ENCODE peak calls at places on chromosomes 1 and 21, in seven cellular contexts. One of them, this sample, is unnamed.

GRCh38 chr1:51543877-51544276 is 24.8 kb upstream of the EPS15 start:
- DNase-seq in T-helper 1 cell: no peak
- DNase-seq in Caki2: no peak
- DNase-seq in adrenal gland: no peak
- DNase-seq in ureter: no peak
- DNase-seq in SW 1271: no peak
- DNase-seq in HuH-7.5: no peak
- DNase-seq in this sample: no peak

GRCh38 chr1:119636500-119637089 is 11.5 kb downstream of the ZNF697 start:
- DNase-seq in T-helper 1 cell: no peak
- DNase-seq in Caki2: no peak
- DNase-seq in adrenal gland: no peak
- DNase-seq in ureter: no peak
- DNase-seq in SW 1271: no peak
- DNase-seq in HuH-7.5: no peak
- DNase-seq in this sample: no peak

GRCh38 chr1:247110627-247111258 is 6.6 kb upstream of the ZNF669 start:
- DNase-seq in T-helper 1 cell: no peak
- DNase-seq in Caki2: no peak
- DNase-seq in adrenal gland: no peak
- DNase-seq in ureter: no peak
- DNase-seq in SW 1271: no peak
- DNase-seq in HuH-7.5: no peak
- DNase-seq in this sample: no peak

GRCh38 chr1:10181154-10181553 is 29.2 kb upstream of the KIF1B start:
- DNase-seq in T-helper 1 cell: no peak
- DNase-seq in Caki2: no peak
- DNase-seq in adrenal gland: no peak
- DNase-seq in ureter: no peak
- DNase-seq in SW 1271: no peak
- DNase-seq in HuH-7.5: no peak
- DNase-seq in this sample: no peak

GRCh38 chr1:87113313-87113712 is 198.9 kb downstream of the HS2ST1 start:
- DNase-seq in T-helper 1 cell: no peak
- DNase-seq in Caki2: no peak
- DNase-seq in adrenal gland: no peak
- DNase-seq in ureter: no peak
- DNase-seq in SW 1271: no peak
- DNase-seq in HuH-7.5: no peak
- DNase-seq in this sample: no peak

GRCh38 chr1:28441674-28442073 is 64.2 kb upstream of the RCC1 start:
- DNase-seq in T-helper 1 cell: no peak
- DNase-seq in Caki2: no peak
- DNase-seq in adrenal gland: peak
- DNase-seq in ureter: no peak
- DNase-seq in SW 1271: no peak
- DNase-seq in HuH-7.5: no peak
- DNase-seq in this sample: no peak

GRCh38 chr1:206885341-206886060 is 11.7 kb upstream of the IL24 start:
- DNase-seq in T-helper 1 cell: no peak
- DNase-seq in Caki2: no peak
- DNase-seq in adrenal gland: no peak
- DNase-seq in ureter: no peak
- DNase-seq in SW 1271: no peak
- DNase-seq in HuH-7.5: no peak
- DNase-seq in this sample: no peak

GRCh38 chr1:75723989-75724471 is 479 bp upstream of the ACADM start:
- DNase-seq in T-helper 1 cell: peak
- DNase-seq in Caki2: peak
- DNase-seq in adrenal gland: peak
- DNase-seq in ureter: peak
- DNase-seq in SW 1271: peak
- DNase-seq in HuH-7.5: peak
- DNase-seq in this sample: no peak

GRCh38 chr21:35840949-35841348 is 219.4 kb downstream of the SETD4 start:
- DNase-seq in T-helper 1 cell: no peak
- DNase-seq in Caki2: no peak
- DNase-seq in adrenal gland: no peak
- DNase-seq in ureter: no peak
- DNase-seq in SW 1271: no peak
- DNase-seq in HuH-7.5: no peak
- DNase-seq in this sample: no peak

GRCh38 chr1:230681599-230681998 is 32.3 kb downstream of the AGT start:
- DNase-seq in T-helper 1 cell: no peak
- DNase-seq in Caki2: peak
- DNase-seq in adrenal gland: peak
- DNase-seq in ureter: no peak
- DNase-seq in SW 1271: peak
- DNase-seq in HuH-7.5: no peak
- DNase-seq in this sample: no peak

GRCh38 chr1:206925116-206925736 is 3.5 kb upstream of the FCMR start:
- DNase-seq in T-helper 1 cell: peak
- DNase-seq in Caki2: no peak
- DNase-seq in adrenal gland: peak
- DNase-seq in ureter: no peak
- DNase-seq in SW 1271: no peak
- DNase-seq in HuH-7.5: no peak
- DNase-seq in this sample: peak

GRCh38 chr21:45406801-45407628 is 2.0 kb downstream of the COL18A1 start:
- DNase-seq in T-helper 1 cell: no peak
- DNase-seq in Caki2: no peak
- DNase-seq in adrenal gland: no peak
- DNase-seq in ureter: no peak
- DNase-seq in SW 1271: no peak
- DNase-seq in HuH-7.5: no peak
- DNase-seq in this sample: no peak

GRCh38 chr1:108561731-108562326 is 1.9 kb downstream of the EEIG2 start:
- DNase-seq in T-helper 1 cell: peak
- DNase-seq in Caki2: peak
- DNase-seq in adrenal gland: peak
- DNase-seq in ureter: peak
- DNase-seq in SW 1271: peak
- DNase-seq in HuH-7.5: peak
- DNase-seq in this sample: no peak